ENCODE peak calls at places on chromosome 20, in six cellular contexts. Y, Q, S, Z, D and N are unnamed samples.

GRCh38 chr20:21767739-21768223 is 62.3 kb downstream of the PAX1 start:
- DNase-seq in Z (no peak), S (no peak), D (no peak), Y (no peak), Q (no peak), N (no peak)

GRCh38 chr20:62246872-62247652 is 8.7 kb downstream of the OSBPL2 start:
- DNase-seq in D (no peak), Y (no peak), S (no peak), Q (no peak), Z (no peak), N (no peak)

GRCh38 chr20:41560971-41561370 is 57.2 kb downstream of the CHD6 start:
- DNase-seq in Q (no peak), S (no peak), Y (no peak), D (no peak), Z (no peak), N (no peak)

GRCh38 chr20:12049125-12049524 is 131.4 kb downstream of the BTBD3 start:
- DNase-seq in S (no peak), Z (no peak), D (no peak), Y (no peak), Q (no peak), N (no peak)

GRCh38 chr20:8251201-8251575 is 119.1 kb downstream of the PLCB1 start:
- DNase-seq in Y (no peak), D (no peak), S (no peak), Q (no peak), Z (no peak), N (no peak)

GRCh38 chr20:24359306-24359705 is 110.1 kb upstream of the SYNDIG1 start:
- DNase-seq in D (no peak), Q (no peak), Y (no peak), S (no peak), Z (no peak), N (no peak)

GRCh38 chr20:13298692-13299373 is 77.8 kb downstream of the ISM1 start:
- DNase-seq in Y (no peak), S (no peak), Z (no peak), D (no peak), Q (no peak), N (no peak)

GRCh38 chr20:51862796-51863195 is 60.5 kb upstream of the SALL4 start:
- DNase-seq in Q (no peak), D (no peak), Y (no peak), Z (no peak), S (no peak), N (no peak)

GRCh38 chr20:327946-328563 is 2.7 kb downstream of the SOX12 start:
- DNase-seq in D (no peak), Y (no peak), Z (no peak), Q (no peak), S (no peak), N (no peak)

GRCh38 chr20:13236990-13237720 is 16.1 kb downstream of the ISM1 start:
- DNase-seq in S (no peak), Q (no peak), D (no peak), Y (no peak), Z (no peak), N (no peak)

GRCh38 chr20:10554285-10554684 is 119.2 kb downstream of the SLX4IP start:
- DNase-seq in Q (no peak), Z (no peak), S (no peak), D (no peak), Y (no peak), N (no peak)

GRCh38 chr20:2706688-2707352 is 14.2 kb downstream of the EBF4 start:
- DNase-seq in S (no peak), D (no peak), Y (no peak), Z (no peak), Q (no peak), N (peak; percentile 67)

GRCh38 chr20:32127347-32127746 is 17.8 kb downstream of the TM9SF4 start:
- DNase-seq in Y (no peak), Z (no peak), D (no peak), S (no peak), Q (no peak), N (peak; percentile 16)

GRCh38 chr20:32609993-32610896 is 25.1 kb upstream of the NOL4L start:
- DNase-seq in Y (no peak), Z (no peak), Q (no peak), D (no peak), S (no peak), N (no peak)

GRCh38 chr20:52190437-52191131 is 995 bp downstream of the ZFP64 start:
- DNase-seq in Q (peak; percentile 20), D (peak; percentile 19), Z (peak; percentile 12), S (no peak), Y (no peak), N (no peak)

GRCh38 chr20:44601801-44602204 is 19.4 kb downstream of the PKIG start:
- DNase-seq in Y (no peak), Q (no peak), S (no peak), Z (no peak), D (peak; percentile 23), N (peak; percentile 90)

GRCh38 chr20:63782051-63782471 is 42.5 kb downstream of the SLC2A4RG start:
- DNase-seq in Z (peak; percentile 10), S (no peak), Y (no peak), D (no peak), Q (no peak), N (no peak)

GRCh38 chr20:32797160-32797468 is 22.6 kb upstream of the MAPRE1 start:
- DNase-seq in S (no peak), D (no peak), Z (no peak), Y (no peak), Q (no peak), N (no peak)

GRCh38 chr20:47568019-47568418 is 66.3 kb downstream of the NCOA3 start:
- DNase-seq in Y (no peak), S (no peak), D (peak; percentile 83), Q (peak; percentile 69), Z (no peak), N (no peak)

GRCh38 chr20:21286775-21287174 is 16.4 kb upstream of the XRN2 start:
- DNase-seq in Q (no peak), Z (no peak), S (no peak), Y (no peak), D (no peak), N (no peak)

GRCh38 chr20:1397710-1398109 is 4.9 kb upstream of the FKBP1A start:
- DNase-seq in S (no peak), D (no peak), Q (no peak), Y (no peak), Z (no peak), N (no peak)

GRCh38 chr20:45487231-45487635 is 17.7 kb downstream of the WFDC2 start:
- DNase-seq in Z (no peak), Q (no peak), S (no peak), D (no peak), Y (no peak), N (no peak)

GRCh38 chr20:25269057-25269832 is 21.4 kb downstream of the PYGB start:
- DNase-seq in Q (no peak), D (no peak), Y (no peak), S (no peak), Z (no peak), N (no peak)

GRCh38 chr20:51354191-51354768 is 188.2 kb downstream of the NFATC2 start:
- DNase-seq in Q (no peak), Y (no peak), S (no peak), Z (no peak), D (no peak), N (no peak)

GRCh38 chr20:54107600-54108393 is 37.4 kb upstream of the BCAS1 start:
- DNase-seq in D (no peak), Q (no peak), S (no peak), Y (no peak), Z (no peak), N (no peak)

GRCh38 chr20:32984196-32984595 is 20.0 kb downstream of the SUN5 start:
- DNase-seq in D (no peak), Q (no peak), S (peak; percentile 26), Z (no peak), Y (no peak), N (no peak)

GRCh38 chr20:18005990-18006364 is 37.2 kb downstream of the MGME1 start:
- DNase-seq in Y (no peak), Z (no peak), S (no peak), D (no peak), Q (no peak), N (no peak)